ENCODE peak calls at places on chromosomes 5 and 9, in seven cellular contexts. A is foreskin fibroblast; E is fibroblast of the aortic adventitia; I is CD4-positive, alpha-beta T cell; N is heart left ventricle; R is fibroblast of pulmonary artery; S is AG09309. Q is an unnamed sample.
A peak's percentile ranks its signal among the peaks of the same experiment; 100 is the strongest.

GRCh38 chr9:20604561-20604960 is 17.7 kb downstream of the MLLT3 start:
- DNase-seq in N (no peak), R (peak; percentile 51), E (peak; percentile 56), A (peak; percentile 68), I (no peak), S (no peak), Q (no peak)

GRCh38 chr9:38019731-38020130 is 49.3 kb downstream of the SHB start:
- DNase-seq in S (no peak), I (no peak), E (peak; percentile 52), A (peak; percentile 50), N (no peak), R (no peak), Q (no peak)

GRCh38 chr9:130354806-130355205 is 89.2 kb downstream of the HMCN2 start:
- DNase-seq in E (no peak), I (no peak), N (no peak), A (no peak), S (no peak), R (no peak), Q (no peak)

GRCh38 chr9:116102596-116102995 is 51.0 kb upstream of the PAPPA start:
- DNase-seq in R (no peak), A (no peak), N (no peak), I (no peak), E (no peak), S (no peak), Q (no peak)

GRCh38 chr9:129580211-129580915 is 40.5 kb downstream of the C9orf50 start:
- DNase-seq in S (no peak), I (no peak), N (no peak), A (no peak), R (no peak), E (no peak), Q (no peak)

GRCh38 chr9:114314256-114314867 is 8.5 kb upstream of the ORM1 start:
- DNase-seq in E (no peak), N (no peak), A (no peak), S (no peak), I (no peak), R (no peak), Q (no peak)

GRCh38 chr5:65480306-65480865 is 1.3 kb downstream of the ADAMTS6 start:
- DNase-seq in S (peak; percentile 57), A (peak; percentile 92), E (peak; percentile 93), I (peak; percentile 21), N (peak; percentile 75), R (peak; percentile 92), Q (peak; percentile 57)

GRCh38 chr9:297104-297794 is 82.6 kb downstream of the DOCK8 start:
- DNase-seq in S (no peak), N (no peak), R (no peak), A (no peak), I (no peak), E (no peak), Q (no peak)

GRCh38 chr5:36573441-36573840 is 33.0 kb upstream of the SLC1A3 start:
- DNase-seq in S (no peak), A (peak; percentile 81), N (no peak), I (no peak), R (peak; percentile 71), E (peak; percentile 57), Q (no peak)

GRCh38 chr9:124306098-124306735 is 48.5 kb downstream of the NEK6 start:
- DNase-seq in A (peak; percentile 91), E (peak; percentile 87), N (no peak), I (no peak), R (peak; percentile 88), S (peak; percentile 68), Q (peak; percentile 49)

GRCh38 chr5:39648539-39649200 is 223.9 kb upstream of the DAB2 start:
- DNase-seq in N (no peak), A (peak; percentile 35), E (peak; percentile 34), I (no peak), R (no peak), S (no peak), Q (no peak)

GRCh38 chr5:150960791-150961396 is 56.1 kb upstream of the ZNF300 start:
- DNase-seq in I (no peak), E (no peak), N (no peak), A (no peak), R (no peak), S (no peak), Q (no peak)

GRCh38 chr5:104540448-104540847 is 977.9 kb upstream of the NUDT12 start:
- DNase-seq in S (no peak), E (peak; percentile 78), I (no peak), A (peak; percentile 44), N (no peak), R (peak; percentile 79), Q (peak; percentile 5)

GRCh38 chr9:121169094-121169601 is 32.5 kb downstream of the RAB14 start:
- DNase-seq in R (peak; percentile 27), E (peak; percentile 50), S (no peak), I (no peak), N (no peak), A (peak; percentile 51), Q (no peak)

GRCh38 chr9:1604942-1605560 is 410.1 kb upstream of the SMARCA2 start:
- DNase-seq in R (peak; percentile 34), N (no peak), S (no peak), I (no peak), E (peak; percentile 12), A (peak; percentile 21), Q (no peak)

GRCh38 chr5:53095931-53096525 is 13.5 kb downstream of the MOCS2 start:
- DNase-seq in E (peak; percentile 85), S (no peak), I (peak; percentile 49), A (peak; percentile 80), N (peak; percentile 28), R (peak; percentile 85), Q (peak; percentile 24)

GRCh38 chr5:115888027-115888426 is 46.3 kb downstream of the AP3S1 start:
- DNase-seq in R (peak; percentile 64), S (peak; percentile 7), E (peak; percentile 68), A (peak; percentile 35), N (no peak), I (no peak), Q (peak; percentile 11)

DNA sequence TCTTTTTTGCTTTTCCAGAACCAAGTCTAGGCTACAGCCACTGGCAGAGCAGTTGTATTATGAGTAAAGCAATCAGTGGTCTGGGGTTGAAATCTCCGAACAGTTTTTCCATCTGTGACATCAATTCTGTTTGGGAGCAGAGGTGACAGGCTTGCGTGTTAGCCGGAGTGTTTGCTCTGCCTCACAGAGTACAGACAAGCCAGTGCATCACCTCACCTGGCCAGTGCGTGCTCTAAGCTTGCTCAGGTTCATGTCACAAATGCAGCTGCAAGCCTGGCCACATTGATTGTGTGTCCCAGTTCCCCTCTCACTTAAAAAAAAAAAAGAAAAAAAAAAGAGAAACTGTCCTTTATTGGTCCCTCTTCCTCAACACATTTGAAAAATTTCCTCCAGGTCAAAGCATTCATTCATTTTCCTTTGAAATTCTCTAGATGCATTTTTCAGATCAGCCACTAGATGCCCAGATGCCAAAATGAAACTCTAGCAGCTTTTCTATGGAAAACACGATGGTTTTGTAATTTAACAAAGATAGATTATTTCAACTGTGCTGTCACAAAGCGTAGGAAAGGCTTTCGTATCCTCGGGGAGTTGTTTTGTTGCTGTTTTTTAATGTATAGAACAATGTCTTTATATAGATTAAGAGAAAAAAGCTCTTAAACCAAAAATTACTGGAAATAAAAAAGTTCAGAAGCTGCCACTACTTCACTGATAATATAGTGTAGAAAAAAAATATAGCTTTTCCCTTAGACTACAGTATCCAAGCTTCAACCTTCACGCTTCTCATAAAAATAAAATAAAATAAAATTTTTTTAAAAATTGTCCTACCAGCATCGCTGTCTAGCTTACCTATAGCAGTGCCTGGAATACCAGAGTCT is 585.5 kb downstream of the TLE1 start:
- DNase-seq in I (no peak), N (no peak), A (peak; percentile 31), E (peak; percentile 10), S (no peak), R (no peak), Q (no peak)
- TF ChIP-seq CTCF in I (no peak), N (peak; percentile 24), A (peak; percentile 35), E (peak; percentile 62), S (peak; percentile 55), R (peak; percentile 39), Q (peak; percentile 45)

DNA sequence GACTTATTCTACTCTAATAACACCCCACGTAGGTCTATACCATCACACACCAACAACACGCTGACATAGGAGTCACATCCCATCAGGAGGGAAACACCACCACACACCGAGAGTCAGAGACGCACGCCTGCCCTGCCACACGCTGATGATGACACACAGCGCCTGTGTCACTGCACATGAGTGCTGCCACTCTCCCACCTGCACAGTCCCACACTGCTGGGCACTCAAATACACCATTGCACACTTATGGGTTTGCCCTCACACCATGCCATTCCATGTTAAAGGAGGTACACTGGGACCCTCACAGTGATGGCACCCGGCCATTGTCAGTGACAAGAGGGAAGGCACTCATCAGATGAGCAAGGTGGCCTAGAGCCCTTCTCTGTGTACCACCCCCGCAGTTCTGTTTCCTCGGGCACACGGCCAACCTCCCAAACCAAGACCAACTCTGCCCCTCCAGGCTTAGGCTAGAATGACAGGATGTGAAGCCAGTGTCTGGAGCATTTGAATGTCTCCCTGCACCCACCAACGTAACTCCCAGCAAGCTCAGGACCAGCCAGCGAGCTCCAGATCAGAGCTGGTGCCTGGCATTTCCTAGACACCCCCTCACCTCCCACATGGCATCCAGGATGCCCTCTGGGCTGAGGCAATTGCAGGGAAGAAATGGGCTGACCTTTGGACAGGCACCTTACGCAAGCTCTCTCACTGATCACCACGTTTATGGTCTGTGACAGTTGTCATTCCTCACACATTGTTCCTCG is 3.6 kb upstream of the CPLX2 start:
- DNase-seq in S (no peak), A (no peak), E (no peak), I (no peak), N (no peak), R (no peak), Q (no peak)
- TF ChIP-seq CTCF in S (peak; percentile 22), A (no peak), E (no peak), I (no peak), N (no peak), R (no peak), Q (no peak)

DNA sequence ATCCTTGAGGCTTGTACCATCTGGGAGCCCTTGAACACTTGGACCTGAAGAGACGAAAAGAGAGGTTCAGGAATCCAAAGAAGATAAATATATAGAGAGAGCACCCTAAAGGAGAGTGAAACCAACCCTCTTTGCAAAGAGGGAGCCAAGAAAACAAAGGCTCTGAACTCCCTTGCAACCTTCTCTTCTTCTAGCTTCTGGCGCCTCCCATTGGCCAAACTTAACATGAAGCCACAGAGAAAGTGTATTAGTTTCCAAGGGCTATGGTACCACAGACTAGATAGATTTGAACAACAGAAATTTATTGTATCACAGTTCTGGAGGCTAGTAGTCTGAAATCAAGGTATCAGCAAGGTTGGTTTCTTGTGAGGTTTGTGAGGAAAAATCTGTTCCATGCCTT is 175.1 kb downstream of the HCN1 start:
- DNase-seq in E (no peak), R (peak; percentile 29), A (no peak), S (no peak), N (no peak), I (no peak), Q (no peak)
- TF ChIP-seq CTCF in E (no peak), R (peak; percentile 17), A (no peak), S (no peak), N (peak; percentile 50), I (no peak), Q (peak; percentile 5)

DNA sequence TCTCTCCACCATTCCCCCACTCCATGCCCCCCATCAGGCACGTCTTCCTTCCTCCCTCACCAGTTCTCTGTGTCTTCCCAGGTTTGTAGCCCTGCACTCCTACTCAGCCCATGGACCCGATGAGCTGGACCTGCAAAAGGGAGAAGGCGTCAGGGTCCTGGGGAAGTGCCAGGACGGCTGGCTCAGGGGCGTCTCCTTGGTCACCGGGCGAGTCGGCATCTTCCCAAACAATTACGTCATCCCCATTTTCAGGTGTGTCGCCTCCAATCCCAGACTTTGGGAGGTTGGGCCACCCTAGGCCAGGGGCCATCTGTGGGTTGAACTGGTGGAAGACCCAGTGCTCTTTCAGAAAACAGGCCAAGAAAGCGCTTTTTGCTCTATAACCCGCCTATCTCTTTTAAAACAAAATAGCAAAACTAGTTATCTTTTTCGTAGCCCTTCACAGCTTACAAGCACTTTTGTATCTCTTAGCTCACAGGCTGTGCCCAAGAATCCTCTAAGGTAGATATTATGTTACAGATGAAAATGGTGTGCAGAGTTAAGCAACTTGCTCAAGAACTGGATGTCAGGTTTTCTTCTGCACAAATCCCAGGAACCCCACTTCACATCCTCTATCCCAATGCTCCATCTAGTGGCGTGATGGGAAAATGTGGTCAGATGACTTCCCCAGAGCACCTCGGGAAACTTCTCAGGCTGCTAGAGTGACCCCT is 56.2 kb downstream of the PLAC8L1 start:
- DNase-seq in R (peak; percentile 89), N (peak; percentile 27), S (peak; percentile 63), E (peak; percentile 90), A (peak; percentile 84), I (no peak), Q (peak; percentile 44)
- TF ChIP-seq CTCF in R (peak; percentile 88), N (peak; percentile 72), S (peak; percentile 84), E (peak; percentile 83), A (peak; percentile 72), I (no peak), Q (peak; percentile 80)

Q was measured in AG09319.